ENCODE peak calls at places on chromosomes 5 and 9, in seven cellular contexts. Y is effector memory CD4-positive, alpha-beta T cell; A is neuronal stem cell; P is left ventricle myocardium inferior; W is psoas muscle; Z is heart right ventricle; Q is aorta. T is an unnamed sample.

GRCh38 chr5:80697100-80697499 is 42.3 kb upstream of the DHFR start:
- DNase-seq in Y (no peak), A (no peak), P (no peak), W (no peak), Z (no peak), Q (no peak), T (no peak)

GRCh38 chr5:36238896-36239295 is 2.8 kb downstream of the NADK2 start:
- DNase-seq in Y (no peak), A (no peak), P (no peak), W (no peak), Z (no peak), Q (no peak), T (no peak)

GRCh38 chr9:72280913-72281500 is 84.0 kb downstream of the ZFAND5 start:
- DNase-seq in Y (peak; percentile 38), A (peak; percentile 65), P (peak; percentile 66), W (peak; percentile 81), Z (peak; percentile 66), Q (peak; percentile 76), T (peak; percentile 29)

GRCh38 chr9:16022228-16022627 is 469.4 kb downstream of the CCDC171 start:
- DNase-seq in Y (no peak), A (no peak), P (no peak), W (no peak), Z (no peak), Q (no peak), T (no peak)

GRCh38 chr5:6847896-6848295 is 134.7 kb downstream of the TENT4A start:
- DNase-seq in Y (no peak), A (no peak), P (no peak), W (no peak), Z (no peak), Q (no peak), T (no peak)

GRCh38 chr9:78054180-78054579 is 22.6 kb upstream of the GNAQ start:
- DNase-seq in Y (peak; percentile 23), A (no peak), P (no peak), W (no peak), Z (no peak), Q (no peak), T (no peak)

GRCh38 chr5:177453852-177454396 is 7.3 kb downstream of the PRR7 start:
- DNase-seq in Y (no peak), A (no peak), P (no peak), W (no peak), Z (no peak), Q (no peak), T (no peak)

GRCh38 chr9:131706608-131706970 is 33.3 kb downstream of the RAPGEF1 start:
- DNase-seq in Y (no peak), A (no peak), P (no peak), W (no peak), Z (no peak), Q (no peak), T (peak; percentile 37)

GRCh38 chr5:123610665-123611406 is 98.9 kb downstream of the CSNK1G3 start:
- DNase-seq in Y (no peak), A (peak; percentile 49), P (no peak), W (no peak), Z (peak; percentile 29), Q (no peak), T (peak; percentile 51)

GRCh38 chr9:34986541-34987047 is 3.0 kb upstream of the DNAJB5 start:
- DNase-seq in Y (peak; percentile 62), A (peak; percentile 46), P (peak; percentile 36), W (no peak), Z (no peak), Q (peak; percentile 70), T (no peak)

GRCh38 chr9:131734781-131735180 is 5.1 kb downstream of the RAPGEF1 start:
- DNase-seq in Y (no peak), A (no peak), P (no peak), W (no peak), Z (no peak), Q (no peak), T (no peak)

GRCh38 chr5:165620394-165620793 is 2115.0 kb downstream of the MAT2B start:
- DNase-seq in Y (no peak), A (no peak), P (no peak), W (no peak), Z (no peak), Q (no peak), T (no peak)

GRCh38 chr5:96391921-96392320 is 41.1 kb downstream of the PCSK1 start:
- DNase-seq in Y (no peak), A (no peak), P (no peak), W (no peak), Z (no peak), Q (no peak), T (no peak)

GRCh38 chr9:36037580-36038169 is 962 bp downstream of the RECK start:
- DNase-seq in Y (no peak), A (no peak), P (no peak), W (no peak), Z (no peak), Q (no peak), T (no peak)

GRCh38 chr9:131892162-131892707 is 152.4 kb upstream of the RAPGEF1 start:
- DNase-seq in Y (no peak), A (no peak), P (no peak), W (no peak), Z (no peak), Q (no peak), T (no peak)

GRCh38 chr5:181192337-181193046 is 12.5 kb downstream of the TRIM7 start:
- DNase-seq in Y (no peak), A (no peak), P (no peak), W (no peak), Z (no peak), Q (peak; percentile 53), T (no peak)

GRCh38 chr5:116574682-116575634 is at the start of gene SEMA6A:
- DNase-seq in Y (no peak), A (peak; percentile 97), P (peak; percentile 92), W (peak; percentile 94), Z (peak; percentile 92), Q (peak; percentile 87), T (peak; percentile 92)

GRCh38 chr5:131305906-131306305 is 42.1 kb downstream of the CDC42SE2 start:
- DNase-seq in Y (no peak), A (no peak), P (no peak), W (no peak), Z (no peak), Q (no peak), T (no peak)

GRCh38 chr5:79990205-79990597 is 861 bp downstream of the MTX3 start:
- DNase-seq in Y (no peak), A (no peak), P (no peak), W (no peak), Z (no peak), Q (no peak), T (no peak)

GRCh38 chr9:97981828-97982164 is 1.3 kb upstream of the ANP32B start:
- DNase-seq in Y (no peak), A (no peak), P (no peak), W (no peak), Z (no peak), Q (no peak), T (no peak)

GRCh38 chr9:134089972-134090371 is 22.1 kb upstream of the BRD3 start:
- DNase-seq in Y (no peak), A (no peak), P (no peak), W (no peak), Z (no peak), Q (no peak), T (no peak)

GRCh38 chr5:111520908-111521307 is 8.6 kb upstream of the STARD4 start:
- DNase-seq in Y (no peak), A (no peak), P (no peak), W (no peak), Z (no peak), Q (no peak), T (no peak)

GRCh38 chr9:19232117-19232829 is 1.8 kb downstream of the DENND4C start:
- DNase-seq in Y (no peak), A (no peak), P (no peak), W (no peak), Z (no peak), Q (no peak), T (no peak)
- H3K4me1 ChIP-seq in Y (peaks cover 15% of the 10 kb centered on the region), A (peaks cover 9% of the 10 kb centered on the region), P (peaks cover 70% of the 10 kb centered on the region), W (peaks cover 23% of the 10 kb centered on the region), Z (peaks cover 21% of the 10 kb centered on the region), Q (peaks cover 1% of the 10 kb centered on the region), T (peaks cover 7% of the 10 kb centered on the region)

DNA sequence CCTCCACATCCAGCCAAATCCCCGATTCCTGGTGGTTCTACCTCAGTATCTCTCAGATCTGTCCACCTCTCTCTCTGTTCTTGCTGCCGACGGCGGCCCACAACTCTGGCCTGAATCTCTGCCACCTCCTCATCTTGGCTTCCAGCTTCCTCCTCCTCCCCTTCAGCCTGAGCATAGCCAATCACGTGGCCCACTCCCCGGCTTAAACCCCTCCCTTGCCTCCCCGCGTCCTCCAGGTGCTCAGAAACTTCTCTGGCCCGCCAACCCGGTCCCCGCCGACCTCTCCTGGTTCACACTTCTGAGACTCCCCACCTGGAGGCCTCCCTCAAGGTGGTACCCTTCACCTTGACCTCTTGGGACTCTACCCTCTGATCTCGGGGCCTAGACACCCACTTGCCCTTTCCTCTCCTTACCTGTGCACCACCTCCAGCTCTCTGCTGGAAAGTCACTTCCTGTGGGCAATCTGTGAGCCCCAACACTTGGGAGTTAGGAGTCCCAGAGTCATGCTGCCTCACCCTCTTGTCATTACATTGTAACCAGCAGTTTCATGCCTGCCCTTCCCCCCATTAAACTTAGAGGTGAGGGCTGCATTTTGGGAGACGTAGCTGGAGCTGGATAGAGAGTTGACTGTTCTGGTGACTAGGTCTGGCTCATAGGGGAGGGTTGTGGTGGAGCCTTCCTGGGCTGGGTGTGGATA is 4.5 kb upstream of the SET start:
- DNase-seq in Y (peak; percentile 68), A (peak; percentile 63), P (peak; percentile 71), W (peak; percentile 69), Z (peak; percentile 72), Q (peak; percentile 86), T (peak; percentile 93)
- H3K4me1 ChIP-seq in Y (peaks cover 37% of the 10 kb centered on the region), A (peaks cover 24% of the 10 kb centered on the region), P (peaks cover 33% of the 10 kb centered on the region), W (no peaks in the 10 kb centered on the region), Z (peaks cover 13% of the 10 kb centered on the region), Q (no peaks in the 10 kb centered on the region), T (peaks cover 24% of the 10 kb centered on the region)

GRCh38 chr5:14693070-14693469 is 28.6 kb downstream of the OTULIN start:
- DNase-seq in Y (no peak), A (no peak), P (no peak), W (no peak), Z (no peak), Q (no peak), T (no peak)
- H3K4me1 ChIP-seq in Y (no peaks in the 10 kb centered on the region), A (no peaks in the 10 kb centered on the region), P (peaks cover 30% of the 10 kb centered on the region), W (no peaks in the 10 kb centered on the region), Z (peaks cover 6% of the 10 kb centered on the region), Q (peaks cover 4% of the 10 kb centered on the region), T (no peaks in the 10 kb centered on the region)

GRCh38 chr9:121289554-121290370 is 21.8 kb downstream of the GSN start:
- DNase-seq in Y (no peak), A (no peak), P (no peak), W (peak; percentile 19), Z (no peak), Q (no peak), T (no peak)

GRCh38 chr9:121294866-121295661 is 27.1 kb downstream of the GSN start:
- DNase-seq in Y (no peak), A (no peak), P (peak; percentile 68), W (peak; percentile 78), Z (peak; percentile 74), Q (peak; percentile 77), T (no peak)

GRCh38 chr9:121294181-121294743 is 26.3 kb downstream of the GSN start:
- DNase-seq in Y (no peak), A (no peak), P (peak; percentile 82), W (peak; percentile 86), Z (no peak), Q (no peak), T (no peak)

GRCh38 chr9:121292801-121293241 is 24.9 kb downstream of the GSN start:
- DNase-seq in Y (no peak), A (no peak), P (no peak), W (peak; percentile 28), Z (no peak), Q (no peak), T (no peak)

GRCh38 chr9:121292051-121292450 is 24.1 kb downstream of the GSN start:
- DNase-seq in Y (no peak), A (no peak), P (no peak), W (no peak), Z (no peak), Q (no peak), T (no peak)
- H3K4me1 ChIP-seq in Y (no peaks in the 10 kb centered on the region), A (peaks cover 33% of the 10 kb centered on the region), P (peaks cover 95% of the 10 kb centered on the region), W (peaks cover 74% of the 10 kb centered on the region), Z (peaks cover 94% of the 10 kb centered on the region), Q (peaks cover 10% of the 10 kb centered on the region), T (peaks cover 40% of the 10 kb centered on the region)

T was measured in Caco-2.